ENCODE peak calls at places on chromosomes 6 and 20, in nine cellular contexts. F is lung; H is heart right ventricle; U is cardiac muscle cell; B is GM12878; I is adrenal gland; C is CD4-positive, CD25-positive, alpha-beta regulatory T cell; X is HCT116; L is small intestine. A is an unnamed sample.
A peak's percentile ranks its signal among the peaks of the same experiment; 100 is the strongest.

GRCh38 chr20:15342987-15343639 is 1005.7 kb upstream of the FLRT3 start:
- DNase-seq in F (no peak), H (no peak), I (no peak), X (no peak), C (no peak), B (no peak), L (no peak), U (no peak), A (no peak)

GRCh38 chr6:136639671-136640070 is 89.4 kb upstream of the MAP7 start:
- DNase-seq in F (no peak), I (no peak), U (no peak), H (no peak), X (no peak), C (no peak), L (no peak), B (no peak), A (no peak)

GRCh38 chr20:2508631-2509467 is at the start of gene ZNF343:
- DNase-seq in F (peak; percentile 83), U (peak; percentile 90), I (peak; percentile 90), X (peak; percentile 63), L (peak; percentile 92), B (peak; percentile 58), H (peak; percentile 74), C (peak; percentile 92), A (peak; percentile 70)

GRCh38 chr6:53894086-53894485 is 99.3 kb downstream of the LRRC1 start:
- DNase-seq in U (no peak), L (no peak), C (peak; percentile 7), H (no peak), X (no peak), B (no peak), F (no peak), I (no peak), A (no peak)

GRCh38 chr6:1584996-1585668 is 24.6 kb upstream of the FOXC1 start:
- DNase-seq in I (no peak), B (no peak), F (no peak), L (no peak), H (no peak), C (no peak), X (no peak), U (no peak), A (no peak)

GRCh38 chr20:62702886-62703852 is 5.5 kb upstream of the NTSR1 start:
- DNase-seq in X (peak; percentile 76), C (peak; percentile 55), L (no peak), U (no peak), I (peak; percentile 82), F (no peak), H (peak; percentile 4), B (no peak), A (peak; percentile 73)

GRCh38 chr20:2755451-2756055 is 44.9 kb downstream of the CPXM1 start:
- DNase-seq in B (no peak), C (no peak), F (no peak), I (no peak), H (no peak), L (no peak), U (no peak), X (no peak), A (no peak)

GRCh38 chr20:53623454-53624206 is 30.0 kb upstream of the ZNF217 start:
- DNase-seq in F (peak; percentile 36), C (peak; percentile 53), H (peak; percentile 40), I (peak; percentile 90), B (peak; percentile 60), X (no peak), U (peak; percentile 60), L (peak; percentile 81), A (peak; percentile 64)

GRCh38 chr20:49096212-49096730 is 50.2 kb downstream of the CSE1L start:
- DNase-seq in F (no peak), U (no peak), C (no peak), X (no peak), I (no peak), B (no peak), H (no peak), L (no peak), A (no peak)

GRCh38 chr20:35991142-35991771 is 22.9 kb downstream of the CNBD2 start:
- DNase-seq in X (peak; percentile 22), B (no peak), U (peak; percentile 48), L (peak; percentile 48), H (no peak), F (no peak), I (no peak), C (peak; percentile 43), A (peak; percentile 56)

GRCh38 chr20:25248501-25249172 is 752 bp downstream of the PYGB start:
- DNase-seq in H (peak; percentile 51), B (no peak), F (no peak), C (peak; percentile 20), X (no peak), I (peak; percentile 57), U (peak; percentile 59), L (no peak), A (peak; percentile 54)

GRCh38 chr20:41394081-41394480 is 27.5 kb upstream of the EMILIN3 start:
- DNase-seq in B (no peak), H (no peak), L (no peak), C (no peak), I (no peak), F (no peak), U (no peak), X (no peak), A (no peak)

GRCh38 chr6:160253242-160253641 is 5.4 kb downstream of the SLC22A2 start:
- DNase-seq in C (no peak), I (no peak), B (no peak), H (no peak), X (no peak), L (no peak), F (no peak), U (no peak), A (no peak)

GRCh38 chr20:45965169-45966002 is 6.6 kb downstream of the ZNF335 start:
- DNase-seq in X (no peak), H (no peak), U (no peak), F (no peak), C (no peak), B (no peak), I (peak; percentile 43), L (no peak), A (no peak)

GRCh38 chr20:33866398-33867079 is 55.4 kb downstream of the CHMP4B start:
- DNase-seq in F (no peak), L (no peak), C (no peak), X (no peak), I (no peak), U (peak; percentile 64), H (no peak), B (no peak), A (no peak)
- H3K36me3 ChIP-seq in F (no peaks in the 10 kb centered on the region), L (no peaks in the 10 kb centered on the region), C (no peaks in the 10 kb centered on the region), X (no peaks in the 10 kb centered on the region), I (no peaks in the 10 kb centered on the region), U (no peaks in the 10 kb centered on the region), H (no peaks in the 10 kb centered on the region), B (no peaks in the 10 kb centered on the region), A (no peaks in the 10 kb centered on the region)

GRCh38 chr20:9506337-9506821 is 8.0 kb upstream of the LAMP5 start:
- DNase-seq in I (no peak), H (peak; percentile 17), L (no peak), F (no peak), U (no peak), B (no peak), X (no peak), C (no peak), A (no peak)

GRCh38 chr20:9508696-9509178 is 5.7 kb upstream of the LAMP5 start:
- DNase-seq in I (no peak), X (no peak), U (no peak), L (no peak), C (no peak), F (no peak), B (no peak), H (no peak), A (no peak)

GRCh38 chr20:9506964-9507369 is 7.4 kb upstream of the LAMP5 start:
- DNase-seq in B (no peak), C (no peak), U (no peak), H (peak; percentile 22), F (no peak), L (no peak), I (no peak), X (no peak), A (no peak)

GRCh38 chr20:9507544-9508239 is 6.7 kb upstream of the LAMP5 start:
- DNase-seq in U (no peak), H (no peak), X (no peak), F (no peak), C (no peak), B (no peak), L (no peak), I (no peak), A (no peak)

GRCh38 chr20:9508240-9508661 is 6.1 kb upstream of the LAMP5 start:
- DNase-seq in H (no peak), B (no peak), U (no peak), L (no peak), I (no peak), X (no peak), F (no peak), C (no peak), A (no peak)
- H3K4me3 ChIP-seq in H (no peak overlapping the region), B (peak overlapping the region; percentile 40), U (no peak overlapping the region), L (no peak overlapping the region), I (no peak overlapping the region), X (no peak overlapping the region), F (no peak overlapping the region), C (no peak overlapping the region), A (no peak overlapping the region)

DNA sequence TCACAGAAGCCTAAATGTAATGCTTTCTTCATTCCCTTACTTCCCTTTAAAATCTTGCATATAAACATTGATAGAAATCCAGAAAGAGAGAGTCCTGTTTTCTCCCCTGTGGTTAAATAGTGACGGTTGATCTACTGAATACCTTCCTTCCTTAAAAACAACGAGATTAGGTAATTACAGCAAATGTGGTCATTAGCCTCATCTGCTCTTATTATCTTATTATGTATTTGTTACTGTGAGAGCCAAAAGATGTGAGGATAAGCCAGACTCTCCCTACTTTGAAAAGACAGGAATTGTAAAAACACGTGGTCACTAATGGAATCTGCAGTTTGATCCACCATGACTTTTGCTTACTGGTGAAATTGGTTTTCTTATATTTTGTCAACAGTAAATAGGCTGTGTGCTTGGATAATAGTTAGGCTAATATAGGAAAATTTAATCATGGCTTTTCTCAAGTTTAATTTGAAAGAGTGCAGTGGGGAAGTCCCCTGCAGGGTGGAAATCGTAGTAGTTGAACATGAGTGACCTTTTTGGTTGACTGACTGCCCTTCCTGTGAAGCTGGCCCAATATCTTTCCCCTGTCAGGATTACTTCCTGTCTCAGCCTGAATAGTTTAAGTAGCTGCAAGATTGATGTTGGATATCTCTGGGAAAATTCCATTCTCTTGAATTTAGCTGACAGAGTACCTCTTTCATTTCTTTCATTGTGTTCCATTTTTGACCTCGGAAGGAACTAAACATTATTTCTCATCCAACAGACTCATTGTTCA is 62.8 kb downstream of the JARID2 start:
- DNase-seq in X (no peak), I (no peak), H (no peak), C (no peak), B (no peak), F (no peak), U (no peak), L (no peak), A (peak; percentile 24)
- H3K36me3 ChIP-seq in X (no peaks in the 10 kb centered on the region), I (no peaks in the 10 kb centered on the region), H (no peaks in the 10 kb centered on the region), C (no peaks in the 10 kb centered on the region), B (no peaks in the 10 kb centered on the region), F (no peaks in the 10 kb centered on the region), U (no peaks in the 10 kb centered on the region), L (no peaks in the 10 kb centered on the region), A (no peaks in the 10 kb centered on the region)

DNA sequence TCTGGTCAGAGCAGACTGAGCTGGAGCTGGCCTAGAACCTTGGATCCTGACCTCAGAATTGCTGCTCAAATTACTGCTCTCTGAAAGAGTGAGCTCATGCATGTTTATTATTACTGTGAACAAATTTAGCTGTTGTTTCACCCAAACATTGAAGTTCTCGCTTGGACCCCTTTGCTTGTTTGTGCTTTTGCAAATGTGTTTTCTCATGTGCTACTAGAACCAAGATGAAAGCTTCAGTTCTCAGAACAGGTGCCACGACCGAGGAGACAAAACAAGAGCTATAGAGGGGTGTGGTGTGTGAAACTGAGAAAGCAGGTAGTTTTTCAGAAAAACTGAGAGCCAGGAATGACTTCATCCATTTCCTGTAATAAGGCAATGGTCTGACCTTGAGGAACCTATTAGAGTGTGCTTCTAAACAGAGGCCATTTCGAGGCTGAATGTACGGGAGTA is 50.0 kb upstream of the ESR1 start:
- DNase-seq in L (no peak), H (no peak), X (no peak), U (no peak), F (no peak), B (peak; percentile 69), C (peak; percentile 88), I (no peak), A (no peak)
- H3K4me3 ChIP-seq in L (no peak overlapping the region), H (no peak overlapping the region), X (no peak overlapping the region), U (no peak overlapping the region), F (no peak overlapping the region), B (no peak overlapping the region), C (peak overlapping the region; percentile 17), I (no peak overlapping the region), A (no peak overlapping the region)

A was measured in BE2C.